ENCODE peak calls at places on chromosomes 5 and 9, in four cellular contexts. One of them, this sample, is unnamed.
A peak's percentile ranks its signal among the peaks of the same experiment; 100 is the strongest.

GRCh38 chr9:113349434-113350337 is at the start of gene BSPRY:
- DNase-seq in activated CD4-positive, alpha-beta T cell treated with anti-CD3 and anti-CD28 coated beads for 24 hours: no peak
- DNase-seq in ovary: no peak
- DNase-seq in HFFc6: no peak
- DNase-seq in this sample: no peak

GRCh38 chr9:96222132-96222531 is 79.8 kb downstream of the HSD17B3 start:
- DNase-seq in activated CD4-positive, alpha-beta T cell treated with anti-CD3 and anti-CD28 coated beads for 24 hours: no peak
- DNase-seq in ovary: no peak
- DNase-seq in HFFc6: no peak
- DNase-seq in this sample: peak; percentile 12

GRCh38 chr5:175059687-175060194 is 335.4 kb downstream of the MSX2 start:
- DNase-seq in activated CD4-positive, alpha-beta T cell treated with anti-CD3 and anti-CD28 coated beads for 24 hours: no peak
- DNase-seq in ovary: no peak
- DNase-seq in HFFc6: no peak
- DNase-seq in this sample: no peak

GRCh38 chr5:175707751-175708375 is 50.0 kb downstream of the HRH2 start:
- DNase-seq in activated CD4-positive, alpha-beta T cell treated with anti-CD3 and anti-CD28 coated beads for 24 hours: no peak
- DNase-seq in ovary: no peak
- DNase-seq in HFFc6: no peak
- DNase-seq in this sample: no peak

GRCh38 chr5:122283592-122283991 is 28.4 kb upstream of the SNCAIP start:
- DNase-seq in activated CD4-positive, alpha-beta T cell treated with anti-CD3 and anti-CD28 coated beads for 24 hours: no peak
- DNase-seq in ovary: no peak
- DNase-seq in HFFc6: no peak
- DNase-seq in this sample: no peak

GRCh38 chr5:1636981-1637638 is 113.3 kb upstream of the LPCAT1 start:
- DNase-seq in activated CD4-positive, alpha-beta T cell treated with anti-CD3 and anti-CD28 coated beads for 24 hours: no peak
- DNase-seq in ovary: peak; percentile 31
- DNase-seq in HFFc6: no peak
- DNase-seq in this sample: no peak

GRCh38 chr5:171162602-171163001 is 146.4 kb upstream of the TLX3 start:
- DNase-seq in activated CD4-positive, alpha-beta T cell treated with anti-CD3 and anti-CD28 coated beads for 24 hours: no peak
- DNase-seq in ovary: no peak
- DNase-seq in HFFc6: peak; percentile 6
- DNase-seq in this sample: peak; percentile 24

GRCh38 chr9:82247318-82247717 is 258.7 kb downstream of the SPATA31D1 start:
- DNase-seq in activated CD4-positive, alpha-beta T cell treated with anti-CD3 and anti-CD28 coated beads for 24 hours: no peak
- DNase-seq in ovary: no peak
- DNase-seq in HFFc6: no peak
- DNase-seq in this sample: no peak

GRCh38 chr9:23563497-23563896 is 262.5 kb downstream of the ELAVL2 start:
- DNase-seq in activated CD4-positive, alpha-beta T cell treated with anti-CD3 and anti-CD28 coated beads for 24 hours: no peak
- DNase-seq in ovary: no peak
- DNase-seq in HFFc6: no peak
- DNase-seq in this sample: peak; percentile 23

GRCh38 chr5:99081711-99082110 is 152.9 kb upstream of the CHD1 start:
- DNase-seq in activated CD4-positive, alpha-beta T cell treated with anti-CD3 and anti-CD28 coated beads for 24 hours: no peak
- DNase-seq in ovary: no peak
- DNase-seq in HFFc6: no peak
- DNase-seq in this sample: no peak

GRCh38 chr9:91429501-91429900 is 5.9 kb upstream of the NFIL3 start:
- DNase-seq in activated CD4-positive, alpha-beta T cell treated with anti-CD3 and anti-CD28 coated beads for 24 hours: no peak
- DNase-seq in ovary: no peak
- DNase-seq in HFFc6: no peak
- DNase-seq in this sample: no peak

This sample was measured in mesenchymal stem cell.